ENCODE peak calls at places on chromosome 3, in nine cellular contexts. One of them, this sample, is unnamed.

GRCh38 chr3:170226426-170226960 is 4.3 kb downstream of the PRKCI start:
- DNase-seq in fibroblast of pulmonary artery: peak
- DNase-seq in Peyer's patch: no peak
- DNase-seq in K562: no peak
- DNase-seq in AG04450: no peak
- DNase-seq in hepatocyte: no peak
- DNase-seq in CD8-positive, alpha-beta T cell: no peak
- DNase-seq in choroid plexus epithelial cell: peak
- DNase-seq in ovary: no peak
- DNase-seq in this sample: no peak

GRCh38 chr3:86837871-86838270 is 153.1 kb downstream of the VGLL3 start:
- DNase-seq in Peyer's patch: no peak
- DNase-seq in AG04450: no peak
- DNase-seq in fibroblast of pulmonary artery: peak
- DNase-seq in ovary: no peak
- DNase-seq in hepatocyte: no peak
- DNase-seq in choroid plexus epithelial cell: peak
- DNase-seq in K562: no peak
- DNase-seq in CD8-positive, alpha-beta T cell: no peak
- DNase-seq in this sample: no peak

GRCh38 chr3:160163259-160163878 is 61.9 kb upstream of the C3orf80 start:
- DNase-seq in choroid plexus epithelial cell: peak
- DNase-seq in ovary: no peak
- DNase-seq in Peyer's patch: no peak
- DNase-seq in K562: no peak
- DNase-seq in fibroblast of pulmonary artery: peak
- DNase-seq in hepatocyte: peak
- DNase-seq in CD8-positive, alpha-beta T cell: no peak
- DNase-seq in AG04450: peak
- DNase-seq in this sample: no peak

GRCh38 chr3:33392703-33393125 is 47.5 kb downstream of the UBP1 start:
- DNase-seq in K562: no peak
- DNase-seq in CD8-positive, alpha-beta T cell: no peak
- DNase-seq in ovary: no peak
- DNase-seq in fibroblast of pulmonary artery: peak
- DNase-seq in choroid plexus epithelial cell: peak
- DNase-seq in AG04450: peak
- DNase-seq in Peyer's patch: no peak
- DNase-seq in hepatocyte: no peak
- DNase-seq in this sample: no peak

GRCh38 chr3:132134611-132135010 is 99.8 kb upstream of the CPNE4 start:
- DNase-seq in choroid plexus epithelial cell: peak
- DNase-seq in Peyer's patch: no peak
- DNase-seq in hepatocyte: no peak
- DNase-seq in fibroblast of pulmonary artery: peak
- DNase-seq in AG04450: peak
- DNase-seq in CD8-positive, alpha-beta T cell: no peak
- DNase-seq in ovary: no peak
- DNase-seq in K562: no peak
- DNase-seq in this sample: no peak

GRCh38 chr3:175020101-175020500 is 161.0 kb downstream of the NAALADL2 start:
- DNase-seq in CD8-positive, alpha-beta T cell: no peak
- DNase-seq in ovary: no peak
- DNase-seq in K562: no peak
- DNase-seq in fibroblast of pulmonary artery: peak
- DNase-seq in choroid plexus epithelial cell: peak
- DNase-seq in Peyer's patch: no peak
- DNase-seq in AG04450: no peak
- DNase-seq in hepatocyte: no peak
- DNase-seq in this sample: no peak

GRCh38 chr3:8575364-8576104 is 69.1 kb downstream of the SSUH2 start:
- DNase-seq in AG04450: no peak
- DNase-seq in CD8-positive, alpha-beta T cell: no peak
- DNase-seq in choroid plexus epithelial cell: peak
- DNase-seq in fibroblast of pulmonary artery: peak
- DNase-seq in hepatocyte: no peak
- DNase-seq in ovary: no peak
- DNase-seq in K562: no peak
- DNase-seq in Peyer's patch: no peak
- DNase-seq in this sample: no peak

GRCh38 chr3:48064292-48064829 is 48.1 kb upstream of the MAP4 start:
- DNase-seq in K562: no peak
- DNase-seq in ovary: no peak
- DNase-seq in hepatocyte: no peak
- DNase-seq in AG04450: no peak
- DNase-seq in Peyer's patch: no peak
- DNase-seq in choroid plexus epithelial cell: no peak
- DNase-seq in fibroblast of pulmonary artery: peak
- DNase-seq in CD8-positive, alpha-beta T cell: no peak
- DNase-seq in this sample: no peak

GRCh38 chr3:188385295-188385694 is 231.3 kb downstream of the LPP start:
- DNase-seq in choroid plexus epithelial cell: no peak
- DNase-seq in hepatocyte: peak
- DNase-seq in fibroblast of pulmonary artery: no peak
- DNase-seq in AG04450: no peak
- DNase-seq in Peyer's patch: no peak
- DNase-seq in K562: no peak
- DNase-seq in ovary: no peak
- DNase-seq in CD8-positive, alpha-beta T cell: no peak
- DNase-seq in this sample: no peak

GRCh38 chr3:188380252-188380651 is 226.3 kb downstream of the LPP start:
- DNase-seq in K562: no peak
- DNase-seq in choroid plexus epithelial cell: no peak
- DNase-seq in AG04450: no peak
- DNase-seq in ovary: no peak
- DNase-seq in hepatocyte: no peak
- DNase-seq in Peyer's patch: no peak
- DNase-seq in CD8-positive, alpha-beta T cell: no peak
- DNase-seq in fibroblast of pulmonary artery: no peak
- DNase-seq in this sample: no peak

GRCh38 chr3:188387921-188388320 is 234.0 kb downstream of the LPP start:
- DNase-seq in ovary: no peak
- DNase-seq in choroid plexus epithelial cell: peak
- DNase-seq in fibroblast of pulmonary artery: no peak
- DNase-seq in AG04450: no peak
- DNase-seq in Peyer's patch: no peak
- DNase-seq in CD8-positive, alpha-beta T cell: no peak
- DNase-seq in hepatocyte: no peak
- DNase-seq in K562: no peak
- DNase-seq in this sample: no peak

GRCh38 chr3:188380722-188381121 is 226.8 kb downstream of the LPP start:
- DNase-seq in CD8-positive, alpha-beta T cell: no peak
- DNase-seq in K562: no peak
- DNase-seq in hepatocyte: no peak
- DNase-seq in Peyer's patch: no peak
- DNase-seq in choroid plexus epithelial cell: no peak
- DNase-seq in fibroblast of pulmonary artery: no peak
- DNase-seq in ovary: no peak
- DNase-seq in AG04450: no peak
- DNase-seq in this sample: no peak

DNA sequence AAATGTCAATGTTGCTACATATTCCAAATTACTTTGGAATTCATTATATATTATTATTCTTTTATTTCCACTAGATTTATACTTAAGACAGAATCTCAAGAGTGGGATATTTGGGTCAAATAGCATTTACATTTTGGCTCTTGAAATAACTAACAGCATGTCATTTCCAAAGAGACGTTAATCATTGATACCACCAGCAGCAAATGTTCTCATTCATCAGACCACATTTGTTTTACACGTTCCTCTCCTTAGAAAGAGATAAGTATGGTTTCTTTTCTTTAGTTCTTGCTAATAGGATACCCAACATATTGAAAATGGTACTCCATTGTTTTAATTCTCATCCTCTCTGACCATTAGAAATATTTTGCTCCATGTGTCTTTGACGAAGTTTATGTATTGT is 229.8 kb downstream of the LPP start:
- DNase-seq in CD8-positive, alpha-beta T cell: no peak
- DNase-seq in fibroblast of pulmonary artery: no peak
- DNase-seq in ovary: no peak
- DNase-seq in hepatocyte: no peak
- DNase-seq in K562: no peak
- DNase-seq in Peyer's patch: no peak
- DNase-seq in choroid plexus epithelial cell: no peak
- DNase-seq in AG04450: no peak
- DNase-seq in this sample: no peak
- H3K4me3 ChIP-seq in CD8-positive, alpha-beta T cell: no peak
- H3K4me3 ChIP-seq in fibroblast of pulmonary artery: no peak
- H3K4me3 ChIP-seq in ovary: no peak
- H3K4me3 ChIP-seq in hepatocyte: no peak
- H3K4me3 ChIP-seq in K562: no peak
- H3K4me3 ChIP-seq in Peyer's patch: no peak
- H3K4me3 ChIP-seq in choroid plexus epithelial cell: no peak
- H3K4me3 ChIP-seq in AG04450: no peak
- H3K4me3 ChIP-seq in this sample: no peak

DNA sequence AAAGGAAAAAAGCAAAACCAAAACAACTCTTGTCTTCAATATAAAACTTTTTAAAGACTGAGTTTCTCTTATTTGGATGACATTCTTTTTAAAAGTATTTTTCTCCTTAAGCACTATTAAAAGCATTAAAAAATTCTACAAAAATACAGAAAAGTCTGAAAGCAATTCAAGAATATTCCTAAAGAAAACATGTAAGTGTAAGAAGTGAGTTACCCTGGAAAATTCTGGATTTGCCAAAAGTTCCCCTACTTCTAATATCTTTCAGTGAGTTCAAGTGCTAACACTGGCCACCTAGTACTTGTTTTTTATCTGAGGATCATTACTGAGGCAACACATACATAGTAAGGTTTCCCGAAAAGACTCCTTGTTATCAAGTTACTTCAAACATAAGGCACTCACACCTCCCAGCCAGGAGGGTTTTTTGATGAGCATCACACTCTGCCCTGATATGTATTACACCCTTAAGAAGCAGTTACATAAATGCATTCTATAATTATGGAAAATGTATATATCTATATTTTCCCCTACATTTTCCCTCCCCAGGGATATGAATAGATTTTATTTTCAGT is 158.4 kb downstream of the TIGIT start:
- DNase-seq in CD8-positive, alpha-beta T cell: no peak
- DNase-seq in K562: no peak
- DNase-seq in fibroblast of pulmonary artery: no peak
- DNase-seq in AG04450: no peak
- DNase-seq in choroid plexus epithelial cell: no peak
- DNase-seq in hepatocyte: no peak
- DNase-seq in Peyer's patch: no peak
- DNase-seq in ovary: no peak
- DNase-seq in this sample: no peak
- H3K4me3 ChIP-seq in CD8-positive, alpha-beta T cell: no peak
- H3K4me3 ChIP-seq in K562: no peak
- H3K4me3 ChIP-seq in fibroblast of pulmonary artery: no peak
- H3K4me3 ChIP-seq in AG04450: no peak
- H3K4me3 ChIP-seq in choroid plexus epithelial cell: no peak
- H3K4me3 ChIP-seq in hepatocyte: no peak
- H3K4me3 ChIP-seq in Peyer's patch: no peak
- H3K4me3 ChIP-seq in ovary: no peak
- H3K4me3 ChIP-seq in this sample: peak

DNA sequence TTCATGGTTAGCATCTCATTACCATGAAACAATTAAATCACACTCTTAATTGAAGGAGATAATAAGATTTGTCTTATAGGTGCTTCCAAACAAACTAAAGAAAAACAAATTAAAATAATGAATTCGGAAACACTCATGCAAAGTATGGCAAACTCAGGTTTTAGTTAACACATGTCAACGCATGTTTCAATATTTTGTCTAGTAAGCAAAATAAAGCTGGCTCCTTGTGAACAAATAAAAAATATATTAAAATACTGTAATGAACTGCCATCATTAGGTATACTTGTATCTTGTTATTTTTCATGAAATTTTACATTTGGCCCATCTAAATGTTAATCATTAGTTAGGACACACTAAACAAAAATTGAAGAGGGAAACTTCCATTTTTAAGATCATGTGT is 519.2 kb downstream of the MECOM start:
- DNase-seq in choroid plexus epithelial cell: no peak
- DNase-seq in fibroblast of pulmonary artery: no peak
- DNase-seq in K562: no peak
- DNase-seq in hepatocyte: no peak
- DNase-seq in Peyer's patch: no peak
- DNase-seq in CD8-positive, alpha-beta T cell: no peak
- DNase-seq in AG04450: no peak
- DNase-seq in ovary: no peak
- DNase-seq in this sample: no peak
- H3K4me3 ChIP-seq in choroid plexus epithelial cell: peak
- H3K4me3 ChIP-seq in fibroblast of pulmonary artery: peak
- H3K4me3 ChIP-seq in K562: peak
- H3K4me3 ChIP-seq in hepatocyte: no peak
- H3K4me3 ChIP-seq in Peyer's patch: no peak
- H3K4me3 ChIP-seq in CD8-positive, alpha-beta T cell: no peak
- H3K4me3 ChIP-seq in AG04450: peak
- H3K4me3 ChIP-seq in ovary: no peak
- H3K4me3 ChIP-seq in this sample: peak

GRCh38 chr3:197154-197855 is 742 bp downstream of the CHL1 start:
- DNase-seq in AG04450: no peak
- DNase-seq in choroid plexus epithelial cell: no peak
- DNase-seq in hepatocyte: peak
- DNase-seq in ovary: peak
- DNase-seq in CD8-positive, alpha-beta T cell: no peak
- DNase-seq in Peyer's patch: peak
- DNase-seq in K562: no peak
- DNase-seq in fibroblast of pulmonary artery: no peak
- DNase-seq in this sample: peak

GRCh38 chr3:197891-198491 is 1.4 kb downstream of the CHL1 start:
- DNase-seq in K562: no peak
- DNase-seq in hepatocyte: peak
- DNase-seq in Peyer's patch: no peak
- DNase-seq in fibroblast of pulmonary artery: no peak
- DNase-seq in CD8-positive, alpha-beta T cell: no peak
- DNase-seq in choroid plexus epithelial cell: no peak
- DNase-seq in AG04450: no peak
- DNase-seq in ovary: peak
- DNase-seq in this sample: peak

GRCh38 chr3:194421-194820 is 2.1 kb upstream of the CHL1 start:
- DNase-seq in Peyer's patch: no peak
- DNase-seq in CD8-positive, alpha-beta T cell: no peak
- DNase-seq in AG04450: no peak
- DNase-seq in ovary: no peak
- DNase-seq in hepatocyte: no peak
- DNase-seq in fibroblast of pulmonary artery: no peak
- DNase-seq in choroid plexus epithelial cell: no peak
- DNase-seq in K562: no peak
- DNase-seq in this sample: peak

GRCh38 chr3:195662-196061 is 901 bp upstream of the CHL1 start:
- DNase-seq in hepatocyte: no peak
- DNase-seq in AG04450: no peak
- DNase-seq in Peyer's patch: no peak
- DNase-seq in CD8-positive, alpha-beta T cell: no peak
- DNase-seq in ovary: no peak
- DNase-seq in K562: no peak
- DNase-seq in choroid plexus epithelial cell: no peak
- DNase-seq in fibroblast of pulmonary artery: no peak
- DNase-seq in this sample: no peak

DNA sequence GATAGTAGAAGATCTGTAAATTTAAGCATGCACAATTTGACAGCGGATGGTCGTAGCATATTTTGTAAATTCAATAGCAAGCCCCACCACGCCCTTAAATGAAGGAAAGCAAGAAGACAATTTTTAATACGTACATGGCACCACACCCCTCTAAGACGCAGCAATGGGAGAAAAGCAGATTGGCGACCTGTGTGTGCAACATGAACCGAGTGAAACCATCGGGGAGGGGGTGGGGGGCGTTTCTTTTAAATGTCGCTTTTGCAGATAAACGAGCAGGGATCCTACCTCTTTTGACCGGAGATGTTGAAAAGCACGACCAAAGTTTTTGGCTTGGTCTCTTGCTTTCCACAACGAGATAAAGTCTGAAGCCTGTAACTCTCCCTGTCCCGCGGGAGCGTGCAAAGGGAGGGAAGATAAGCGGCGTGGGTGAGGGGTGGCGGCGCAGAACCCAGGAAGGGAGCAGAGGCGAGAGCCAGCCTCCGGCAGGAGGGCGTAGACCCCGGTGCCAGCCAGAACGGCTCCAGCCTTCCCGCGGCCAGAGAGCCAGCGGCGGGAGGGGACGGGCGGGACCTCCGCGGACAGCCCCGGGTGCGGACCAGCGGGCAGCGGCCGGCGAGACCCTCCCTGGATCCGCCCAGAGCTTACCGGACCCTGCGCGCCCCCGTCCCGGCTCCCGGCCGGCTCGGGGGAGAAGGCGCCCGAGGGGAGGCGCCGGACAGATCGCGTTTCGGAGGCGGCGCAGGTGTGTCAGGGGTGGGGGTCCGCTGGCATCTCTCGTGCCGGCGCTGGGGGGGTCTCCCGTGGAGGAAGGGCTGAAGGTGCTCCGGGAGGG is at the start of gene CHL1:
- DNase-seq in AG04450: no peak
- DNase-seq in fibroblast of pulmonary artery: no peak
- DNase-seq in hepatocyte: peak
- DNase-seq in Peyer's patch: no peak
- DNase-seq in K562: no peak
- DNase-seq in CD8-positive, alpha-beta T cell: no peak
- DNase-seq in ovary: peak
- DNase-seq in choroid plexus epithelial cell: no peak
- DNase-seq in this sample: peak
- H3K4me3 ChIP-seq in AG04450: peak
- H3K4me3 ChIP-seq in fibroblast of pulmonary artery: no peak
- H3K4me3 ChIP-seq in hepatocyte: peak
- H3K4me3 ChIP-seq in Peyer's patch: peak
- H3K4me3 ChIP-seq in K562: no peak
- H3K4me3 ChIP-seq in CD8-positive, alpha-beta T cell: no peak
- H3K4me3 ChIP-seq in ovary: peak
- H3K4me3 ChIP-seq in choroid plexus epithelial cell: no peak
- H3K4me3 ChIP-seq in this sample: peak